ENCODE peak calls at places on chromosomes 11 and 22, in ten cellular contexts. W is PC-9, U is colonic mucosa, M is left ventricle myocardium inferior, J is Peyer's patch, V is prostate gland, C is HCT116, K is IMR-90, H is SJSA1, B is GM23248. Q is an unnamed sample. For H3K36me3, the result is how much of the 10 kb centered on the place peaks cover.

GRCh38 chr11:2166091-2166851 is 5.3 kb upstream of the INS start:
- DNase-seq in V (no peak), H (no peak), W (no peak), B (peak), M (no peak), U (peak), J (no peak), K (no peak), C (no peak), Q (peak)

GRCh38 chr11:124896071-124896750 is 1.5 kb downstream of the ROBO4 start:
- DNase-seq in W (no peak), B (no peak), M (no peak), J (no peak), V (no peak), K (no peak), C (no peak), U (no peak), H (peak), Q (no peak)

GRCh38 chr22:35334010-35334409 is 34.3 kb downstream of the TOM1 start:
- DNase-seq in H (no peak), V (no peak), B (no peak), C (no peak), U (no peak), M (no peak), W (no peak), K (no peak), J (no peak), Q (no peak)

GRCh38 chr11:134634897-134635831 is 223.1 kb upstream of the B3GAT1 start:
- DNase-seq in J (peak), K (no peak), C (no peak), V (no peak), W (no peak), M (no peak), H (no peak), B (no peak), U (no peak), Q (peak)

GRCh38 chr22:34878996-34879395 is 187.0 kb upstream of the ISX start:
- DNase-seq in J (no peak), W (no peak), V (no peak), U (no peak), C (no peak), K (no peak), M (no peak), B (no peak), H (no peak), Q (no peak)

GRCh38 chr22:42693763-42694683 is 26.6 kb downstream of the A4GALT start:
- DNase-seq in W (no peak), K (no peak), M (no peak), B (no peak), C (no peak), H (no peak), J (no peak), U (no peak), V (no peak), Q (no peak)

GRCh38 chr22:31753005-31753633 is 700 bp upstream of the DEPDC5 start:
- DNase-seq in B (peak), V (peak), J (peak), C (no peak), H (peak), K (no peak), U (peak), W (peak), M (peak), Q (peak)

GRCh38 chr22:35777335-35777975 is 59.8 kb downstream of the APOL5 start:
- DNase-seq in V (no peak), H (no peak), W (no peak), K (peak), B (peak), J (no peak), M (no peak), C (no peak), U (no peak), Q (no peak)

GRCh38 chr11:3157381-3158130 is 7.6 kb downstream of the OSBPL5 start:
- DNase-seq in H (no peak), B (peak), J (peak), W (peak), V (peak), C (no peak), U (no peak), K (no peak), M (peak), Q (no peak)

GRCh38 chr11:87251560-87251959 is 213.8 kb downstream of the TMEM135 start:
- DNase-seq in V (no peak), B (no peak), M (no peak), H (no peak), U (no peak), W (no peak), J (no peak), K (peak), C (no peak), Q (no peak)

GRCh38 chr11:125886997-125887372 is 483 bp upstream of the HYLS1 start:
- DNase-seq in C (no peak), H (peak), V (peak), M (peak), J (no peak), W (peak), K (no peak), B (peak), U (peak), Q (peak)

GRCh38 chr11:127804775-127805446 is 782.4 kb downstream of the ETS1 start:
- DNase-seq in W (no peak), V (peak), J (no peak), M (no peak), C (no peak), U (no peak), B (no peak), H (no peak), K (no peak), Q (no peak)

GRCh38 chr22:20857838-20858614 is 585 bp downstream of the PI4KA start:
- DNase-seq in W (peak), V (peak), U (peak), J (peak), K (peak), B (peak), H (peak), M (peak), C (peak), Q (peak)

GRCh38 chr11:13674799-13675509 is 6.5 kb downstream of the FAR1 start:
- DNase-seq in U (no peak), K (no peak), V (no peak), B (peak), J (no peak), M (no peak), C (no peak), H (no peak), W (no peak), Q (no peak)

GRCh38 chr11:19076744-19077589 is 16.4 kb upstream of the MRGPRX2 start:
- DNase-seq in J (peak), H (no peak), C (peak), M (peak), B (peak), U (peak), K (peak), W (peak), V (peak), Q (peak)

GRCh38 chr11:118928870-118929495 is 3.3 kb upstream of the BCL9L start:
- DNase-seq in J (no peak), B (peak), H (no peak), C (no peak), U (peak), V (peak), K (peak), W (no peak), M (peak), Q (no peak)

GRCh38 chr11:2272241-2272945 is 2.0 kb upstream of the ASCL2 start:
- DNase-seq in U (peak), B (no peak), W (no peak), K (no peak), V (no peak), M (no peak), H (no peak), J (peak), C (no peak), Q (no peak)

GRCh38 chr11:13160302-13160701 is 117.3 kb upstream of the BMAL1 start:
- DNase-seq in M (no peak), K (no peak), C (no peak), V (peak), J (no peak), W (no peak), H (no peak), U (no peak), B (no peak), Q (no peak)

GRCh38 chr11:8092587-8093424 is 11.8 kb downstream of the TUB start:
- DNase-seq in C (peak), J (no peak), H (peak), U (peak), W (peak), V (peak), K (peak), B (peak), M (peak), Q (no peak)

GRCh38 chr11:18452927-18453326 is 2.7 kb upstream of the LDHAL6A start:
- DNase-seq in J (no peak), H (no peak), K (peak), C (no peak), V (no peak), U (no peak), W (no peak), B (peak), M (no peak), Q (no peak)

GRCh38 chr11:129814244-129814992 is 1.2 kb upstream of the TMEM45B start:
- DNase-seq in H (no peak), V (no peak), K (no peak), J (no peak), B (no peak), U (no peak), M (no peak), W (no peak), C (no peak), Q (peak)

GRCh38 chr11:118618115-118618990 is 10.9 kb downstream of the PHLDB1 start:
- DNase-seq in B (peak), H (peak), M (peak), W (no peak), V (peak), K (peak), U (peak), J (peak), C (no peak), Q (no peak)

GRCh38 chr22:39674536-39674935 is 104.0 kb downstream of the CACNA1I start:
- DNase-seq in K (peak), H (no peak), J (no peak), W (peak), C (no peak), V (no peak), U (no peak), B (peak), M (no peak), Q (no peak)

GRCh38 chr22:40818192-40818746 is 877 bp downstream of the SLC25A17 start:
- DNase-seq in J (no peak), V (no peak), B (peak), K (no peak), C (no peak), U (no peak), M (no peak), W (no peak), H (no peak), Q (no peak)

GRCh38 chr11:6251990-6252473 is 7.6 kb upstream of the CCKBR start:
- DNase-seq in H (no peak), M (no peak), W (no peak), B (peak), K (peak), J (no peak), C (no peak), U (no peak), V (peak), Q (no peak)

GRCh38 chr11:3642071-3642951 is 519 bp upstream of the ART5 start:
- DNase-seq in B (peak), U (peak), J (peak), V (peak), M (peak), H (peak), C (peak), W (peak), K (peak), Q (peak)

GRCh38 chr22:44360686-44361381 is 48.1 kb upstream of the SHISAL1 start:
- DNase-seq in B (peak), W (peak), M (peak), V (peak), K (peak), C (no peak), U (no peak), J (peak), H (peak), Q (no peak)

GRCh38 chr11:11583801-11584445 is 37.9 kb downstream of the GALNT18 start:
- DNase-seq in K (peak), M (no peak), B (no peak), C (no peak), U (no peak), V (no peak), J (no peak), H (peak), W (no peak), Q (no peak)

GRCh38 chr22:33766056-33766455 is 154.2 kb downstream of the LARGE1 start:
- DNase-seq in B (no peak), J (no peak), H (no peak), M (no peak), C (no peak), U (no peak), V (no peak), K (no peak), W (no peak), Q (no peak)

GRCh38 chr11:19642759-19643158 is 69.9 kb upstream of the NAV2 start:
- DNase-seq in B (no peak), V (no peak), H (no peak), M (no peak), J (no peak), W (no peak), C (no peak), U (no peak), K (no peak), Q (no peak)

GRCh38 chr11:122523841-122524531 is 131.5 kb upstream of the UBASH3B start:
- DNase-seq in M (peak), H (no peak), B (peak), V (peak), U (no peak), J (no peak), W (no peak), C (no peak), K (no peak), Q (no peak)

GRCh38 chr11:130571947-130572584 is 123.6 kb downstream of the ADAMTS15 start:
- DNase-seq in C (no peak), K (no peak), U (no peak), J (no peak), B (no peak), V (no peak), H (no peak), W (no peak), M (no peak), Q (no peak)

GRCh38 chr11:67490727-67491065 is 7.9 kb downstream of the AIP start:
- DNase-seq in U (no peak), M (no peak), H (no peak), B (no peak), J (no peak), V (no peak), W (no peak), C (no peak), K (no peak), Q (no peak)

GRCh38 chr22:29877620-29878019 is 5.4 kb upstream of the MTMR3 start:
- DNase-seq in U (no peak), M (no peak), W (no peak), B (peak), C (no peak), H (no peak), K (peak), J (no peak), V (no peak), Q (no peak)

GRCh38 chr11:79269923-79270322 is 170.9 kb downstream of the TENM4 start:
- DNase-seq in V (no peak), C (no peak), W (no peak), K (no peak), J (no peak), B (no peak), U (no peak), H (no peak), M (no peak), Q (no peak)

DNA sequence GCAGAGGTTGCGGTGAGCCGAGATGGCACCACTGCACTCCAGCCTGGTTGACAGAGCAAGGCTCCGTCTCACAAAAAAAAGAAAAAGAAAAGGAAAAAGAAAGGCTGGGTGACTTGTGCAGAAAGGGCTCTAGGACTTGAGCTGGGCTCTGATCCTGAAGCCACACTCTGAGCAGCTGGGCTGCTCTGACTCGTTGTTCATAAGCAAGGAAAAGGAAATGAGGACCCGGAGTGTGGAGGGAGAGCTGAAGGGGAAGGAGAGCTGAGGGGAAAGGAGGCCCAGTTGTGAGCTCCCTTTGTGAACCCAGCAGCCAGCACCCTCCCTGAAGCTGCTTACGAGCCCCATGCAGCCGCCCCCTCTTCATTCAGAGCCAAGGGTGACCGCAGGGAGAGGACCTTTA is 12.4 kb upstream of the SH3BP1 start:
- DNase-seq in V (no peak), W (no peak), M (no peak), H (no peak), U (no peak), K (no peak), C (no peak), J (peak), B (peak), Q (no peak)
- H3K36me3 ChIP-seq in V (under half), W (under half), M (under half), H (under half), U (under half), K (under half), C (under half), J (under half), B (under half), Q (under half)

DNA sequence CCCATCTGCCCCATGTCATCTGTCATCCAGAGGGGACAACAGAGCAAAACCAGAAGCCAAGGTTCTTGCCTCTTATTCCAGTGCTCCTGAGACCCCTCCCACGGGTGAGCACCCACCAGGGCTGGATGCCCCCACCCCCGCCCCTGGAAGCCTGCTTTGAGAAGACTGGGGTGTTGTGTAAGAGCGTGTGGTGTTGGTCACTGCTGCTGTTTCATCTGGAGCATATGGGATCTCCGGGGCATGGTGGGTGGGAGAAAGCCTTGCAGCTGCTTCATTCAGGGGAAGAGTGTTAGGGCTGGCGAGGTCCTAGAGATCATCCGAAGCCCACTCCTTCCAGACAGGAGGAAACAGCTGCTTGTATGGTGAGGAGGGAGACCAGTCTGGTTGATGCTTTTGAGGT is 54.1 kb downstream of the CHRDL2 start:
- DNase-seq in B (no peak), V (no peak), C (no peak), H (peak), K (no peak), W (no peak), M (no peak), J (no peak), U (peak), Q (no peak)
- H3K27ac ChIP-seq in B (no peak), V (no peak), C (no peak), H (no peak), K (no peak), W (no peak), M (peak), J (no peak), U (no peak), Q (no peak)

GRCh38 chr22:50452649-50453048 is 22.2 kb downstream of the SBF1 start:
- DNase-seq in H (no peak), M (no peak), W (no peak), V (no peak), K (no peak), J (no peak), C (no peak), B (no peak), U (no peak), Q (no peak)
- H3K36me3 ChIP-seq in H (half or more), M (half or more), W (under half), V (under half), K (half or more), J (under half), C (under half), B (under half), U (under half), Q (under half)

DNA sequence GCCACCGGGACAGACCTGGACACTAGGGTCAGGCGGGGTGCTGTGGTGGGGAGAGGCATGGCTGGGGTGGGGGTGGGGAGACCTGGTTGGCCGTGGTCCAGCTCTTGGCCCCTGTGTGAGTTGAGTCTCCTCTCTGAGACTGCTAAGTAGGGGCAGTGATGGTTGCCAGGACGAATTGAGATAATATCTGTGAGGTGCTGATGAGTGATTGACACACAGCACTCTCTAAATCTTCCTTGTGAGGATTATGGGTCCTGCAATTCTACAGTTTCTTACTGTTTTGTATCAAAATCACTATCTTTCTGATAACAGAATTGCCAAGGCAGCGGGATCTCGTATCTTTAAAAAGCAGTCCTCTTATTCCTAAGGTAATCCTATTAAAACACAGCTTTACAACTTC is 3.9 kb downstream of the FADD start:
- DNase-seq in C (no peak), W (no peak), J (no peak), M (no peak), H (no peak), V (no peak), U (no peak), K (no peak), B (no peak), Q (no peak)
- H3K27ac ChIP-seq in C (no peak), W (no peak), J (no peak), M (no peak), H (no peak), V (no peak), U (no peak), K (no peak), B (no peak), Q (no peak)

DNA sequence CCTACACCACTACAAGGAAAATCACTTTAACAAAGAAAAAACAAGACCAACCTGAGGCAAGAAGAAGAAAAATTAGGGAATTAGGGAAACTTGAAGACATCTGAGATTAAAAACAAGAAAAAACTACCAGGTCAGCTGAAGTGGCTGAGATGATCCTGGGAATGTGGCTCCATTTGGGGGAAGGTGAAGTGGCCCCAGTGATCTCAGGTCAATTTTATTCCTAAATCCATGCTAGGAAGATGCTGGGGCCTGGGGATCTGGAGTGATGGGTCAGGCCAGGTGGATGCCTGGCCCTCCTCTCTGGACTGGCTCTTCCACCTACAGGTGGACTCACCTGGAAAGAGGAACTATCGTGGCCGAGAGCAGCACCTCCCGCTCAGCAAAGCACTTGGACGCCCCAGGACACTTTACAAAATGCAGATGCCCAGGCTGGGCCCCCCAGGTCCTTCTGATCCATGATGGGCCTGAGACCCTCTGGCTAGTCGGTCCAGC is 6.7 kb downstream of the TOP3B start:
- DNase-seq in J (no peak), U (no peak), K (no peak), C (no peak), M (no peak), V (no peak), B (no peak), H (no peak), W (no peak), Q (no peak)
- H3K36me3 ChIP-seq in J (under half), U (under half), K (under half), C (under half), M (under half), V (under half), B (under half), H (half or more), W (under half), Q (under half)

DNA sequence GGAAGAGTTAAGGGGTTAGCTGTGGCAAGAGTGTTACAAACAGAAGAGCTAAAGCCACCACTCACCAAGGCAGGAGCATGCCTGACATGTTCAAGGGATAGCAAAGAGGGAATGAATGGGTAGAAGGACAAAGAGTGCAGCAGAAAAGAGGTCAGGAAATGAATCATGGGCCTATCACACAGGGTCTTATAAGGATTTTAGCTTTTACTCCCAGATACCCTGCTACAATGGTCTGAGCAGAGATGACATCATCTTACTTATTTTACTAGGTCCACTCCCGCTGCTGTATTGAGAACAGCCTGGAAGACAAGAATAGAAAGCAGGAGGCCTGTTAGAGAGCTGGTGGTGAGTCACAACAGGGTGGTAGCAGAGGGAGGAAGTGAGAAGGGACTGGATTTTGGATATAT is 9.8 kb downstream of the TRAF6 start:
- DNase-seq in B (peak), K (peak), V (no peak), U (peak), H (peak), C (no peak), J (no peak), W (peak), M (no peak), Q (no peak)
- H3K27ac ChIP-seq in B (peak), K (peak), V (no peak), U (peak), H (peak), C (no peak), J (no peak), W (no peak), M (peak), Q (no peak)

GRCh38 chr11:68933605-68934320 is 30.1 kb downstream of the IGHMBP2 start:
- DNase-seq in K (no peak), B (no peak), V (no peak), H (peak), C (no peak), W (no peak), U (no peak), J (no peak), M (no peak), Q (no peak)
- H3K36me3 ChIP-seq in K (half or more), B (under half), V (under half), H (half or more), C (under half), W (under half), U (under half), J (under half), M (half or more), Q (under half)

GRCh38 chr11:62104001-62104400 is 19.8 kb upstream of the INCENP start:
- DNase-seq in W (no peak), B (peak), C (no peak), V (no peak), K (no peak), J (no peak), H (no peak), M (no peak), U (no peak), Q (no peak)
- H3K27ac ChIP-seq in W (no peak), B (no peak), C (no peak), V (no peak), K (no peak), J (peak), H (no peak), M (peak), U (no peak), Q (no peak)